ENCODE peak calls at places on chromosome 16, in five cellular contexts. One of them, this sample, is unnamed.

GRCh38 chr16:68093816-68094613 is 8.8 kb downstream of the NFATC3 start:
- DNase-seq in MM.1S: peak; percentile 24
- DNase-seq in AG04449: no peak
- DNase-seq in AG10803: peak; percentile 61
- DNase-seq in fibroblast of pulmonary artery: peak; percentile 54
- DNase-seq in this sample: peak; percentile 15

GRCh38 chr16:24820522-24820921 is 25.2 kb upstream of the SLC5A11 start:
- DNase-seq in MM.1S: no peak
- DNase-seq in AG04449: no peak
- DNase-seq in AG10803: peak; percentile 23
- DNase-seq in fibroblast of pulmonary artery: peak; percentile 35
- DNase-seq in this sample: no peak

GRCh38 chr16:25716186-25716585 is 24.4 kb downstream of the HS3ST4 start:
- DNase-seq in MM.1S: no peak
- DNase-seq in AG04449: no peak
- DNase-seq in AG10803: no peak
- DNase-seq in fibroblast of pulmonary artery: no peak
- DNase-seq in this sample: no peak

GRCh38 chr16:87762620-87763019 is 3.2 kb downstream of the KLHDC4 start:
- DNase-seq in MM.1S: no peak
- DNase-seq in AG04449: no peak
- DNase-seq in AG10803: no peak
- DNase-seq in fibroblast of pulmonary artery: no peak
- DNase-seq in this sample: no peak

GRCh38 chr16:89357460-89357859 is 132.9 kb downstream of the ANKRD11 start:
- DNase-seq in MM.1S: no peak
- DNase-seq in AG04449: no peak
- DNase-seq in AG10803: no peak
- DNase-seq in fibroblast of pulmonary artery: no peak
- DNase-seq in this sample: no peak

GRCh38 chr16:87635541-87636049 is 33.3 kb downstream of the JPH3 start:
- DNase-seq in MM.1S: peak; percentile 11
- DNase-seq in AG04449: no peak
- DNase-seq in AG10803: peak; percentile 33
- DNase-seq in fibroblast of pulmonary artery: peak; percentile 22
- DNase-seq in this sample: peak; percentile 10

GRCh38 chr16:35639233-35640205 is 2180.1 kb downstream of the TP53TG3F start:
- DNase-seq in MM.1S: no peak
- DNase-seq in AG04449: no peak
- DNase-seq in AG10803: no peak
- DNase-seq in fibroblast of pulmonary artery: no peak
- DNase-seq in this sample: no peak

GRCh38 chr16:86667035-86667434 is 88.7 kb downstream of the FOXL1 start:
- DNase-seq in MM.1S: no peak
- DNase-seq in AG04449: no peak
- DNase-seq in AG10803: peak; percentile 58
- DNase-seq in fibroblast of pulmonary artery: no peak
- DNase-seq in this sample: no peak

GRCh38 chr16:68089067-68089466 is 3.9 kb downstream of the NFATC3 start:
- DNase-seq in MM.1S: no peak
- DNase-seq in AG04449: no peak
- DNase-seq in AG10803: no peak
- DNase-seq in fibroblast of pulmonary artery: no peak
- DNase-seq in this sample: no peak

GRCh38 chr16:8763899-8764298 is 33.5 kb downstream of the TMEM186 start:
- DNase-seq in MM.1S: no peak
- DNase-seq in AG04449: no peak
- DNase-seq in AG10803: no peak
- DNase-seq in fibroblast of pulmonary artery: no peak
- DNase-seq in this sample: no peak

GRCh38 chr16:86287641-86288201 is 222.6 kb upstream of the FOXF1 start:
- DNase-seq in MM.1S: no peak
- DNase-seq in AG04449: no peak
- DNase-seq in AG10803: no peak
- DNase-seq in fibroblast of pulmonary artery: no peak
- DNase-seq in this sample: no peak

GRCh38 chr16:1743376-1744337 is 27.7 kb downstream of the NME3 start:
- DNase-seq in MM.1S: no peak
- DNase-seq in AG04449: no peak
- DNase-seq in AG10803: no peak
- DNase-seq in fibroblast of pulmonary artery: no peak
- DNase-seq in this sample: no peak

GRCh38 chr16:90008708-90009145 is 10.5 kb downstream of the DBNDD1 start:
- DNase-seq in MM.1S: no peak
- DNase-seq in AG04449: no peak
- DNase-seq in AG10803: no peak
- DNase-seq in fibroblast of pulmonary artery: no peak
- DNase-seq in this sample: no peak

GRCh38 chr16:2762711-2763110 is 10.3 kb downstream of the SRRM2 start:
- DNase-seq in MM.1S: no peak
- DNase-seq in AG04449: no peak
- DNase-seq in AG10803: no peak
- DNase-seq in fibroblast of pulmonary artery: no peak
- DNase-seq in this sample: no peak

GRCh38 chr16:77784441-77785356 is 3.7 kb upstream of the VAT1L start:
- DNase-seq in MM.1S: no peak
- DNase-seq in AG04449: no peak
- DNase-seq in AG10803: no peak
- DNase-seq in fibroblast of pulmonary artery: no peak
- DNase-seq in this sample: no peak
- TF ChIP-seq CTCF in MM.1S: peak; percentile 13
- TF ChIP-seq CTCF in AG04449: peak; percentile 35
- TF ChIP-seq CTCF in AG10803: peak; percentile 48
- TF ChIP-seq CTCF in fibroblast of pulmonary artery: peak; percentile 15
- TF ChIP-seq CTCF in this sample: peak; percentile 22

DNA sequence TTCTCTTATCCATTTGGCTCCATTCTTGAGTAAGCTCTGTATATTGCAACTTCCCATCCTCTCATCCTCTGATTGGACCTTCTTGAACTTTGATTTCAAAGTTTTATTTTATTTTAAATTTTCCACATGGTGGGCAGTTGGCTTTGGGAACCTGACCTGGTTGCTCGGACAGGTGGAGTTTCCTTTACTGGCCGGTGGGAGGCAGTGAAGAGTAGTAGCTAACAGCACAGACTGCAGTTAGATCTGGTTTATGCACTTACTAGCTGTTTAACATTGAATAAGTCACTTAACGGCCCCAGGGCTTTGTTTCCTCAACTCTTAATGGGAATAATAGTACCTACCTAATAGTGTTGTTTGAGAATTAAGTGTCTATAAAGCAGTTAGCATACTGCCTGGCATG is 92.8 kb downstream of the GPR139 start:
- DNase-seq in MM.1S: no peak
- DNase-seq in AG04449: no peak
- DNase-seq in AG10803: no peak
- DNase-seq in fibroblast of pulmonary artery: peak; percentile 10
- DNase-seq in this sample: no peak
- TF ChIP-seq CTCF in MM.1S: peak; percentile 32
- TF ChIP-seq CTCF in AG04449: no peak
- TF ChIP-seq CTCF in AG10803: peak; percentile 27
- TF ChIP-seq CTCF in fibroblast of pulmonary artery: peak; percentile 42
- TF ChIP-seq CTCF in this sample: peak; percentile 30

DNA sequence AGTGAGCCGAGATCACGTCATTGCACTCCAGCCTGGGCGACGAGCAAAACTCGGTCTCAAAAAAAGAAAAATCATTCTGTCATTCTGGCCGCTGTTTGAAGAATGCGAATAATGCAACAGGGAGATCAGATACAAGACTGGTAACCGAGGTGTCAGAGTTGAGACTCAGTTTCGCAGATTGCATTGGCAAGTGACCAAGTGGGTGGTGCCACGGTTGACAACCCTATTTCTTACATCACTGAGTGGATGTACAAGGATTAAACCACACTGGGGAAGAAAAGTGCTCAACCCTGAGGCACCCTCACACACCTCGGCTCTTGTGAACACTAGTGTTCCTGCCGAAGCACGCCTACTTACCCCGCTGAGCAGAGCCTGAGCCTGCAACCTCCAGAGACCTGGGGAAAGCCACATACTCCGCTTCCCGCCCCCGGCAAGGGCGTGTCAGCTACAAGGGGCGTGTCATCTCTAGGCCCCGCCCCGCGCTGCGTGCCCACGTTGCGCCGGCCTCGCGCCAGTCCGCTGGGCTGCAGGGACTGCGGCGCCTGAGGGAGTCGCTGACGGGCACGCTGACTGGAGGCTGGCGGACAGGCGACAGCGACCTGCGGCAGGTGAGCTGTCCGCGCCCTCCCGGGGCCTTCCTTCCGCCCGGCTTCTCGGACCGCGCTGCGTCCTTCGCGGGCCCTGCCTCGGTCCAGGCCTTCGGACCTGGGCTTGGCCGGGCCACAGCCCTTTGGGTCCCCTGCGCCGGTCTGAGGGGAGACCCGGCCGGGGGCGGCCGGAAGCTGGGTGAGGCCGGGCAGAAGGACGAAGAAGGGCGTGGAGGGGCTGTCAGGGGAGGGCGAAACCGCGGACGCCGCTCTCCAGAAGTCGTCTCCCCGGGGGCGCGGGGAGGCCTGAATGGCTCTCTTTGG is at the start of gene HMOX2:
- DNase-seq in MM.1S: peak; percentile 95
- DNase-seq in AG04449: no peak
- DNase-seq in AG10803: peak; percentile 87
- DNase-seq in fibroblast of pulmonary artery: peak; percentile 91
- DNase-seq in this sample: peak; percentile 71
- TF ChIP-seq CTCF in MM.1S: peak; percentile 54
- TF ChIP-seq CTCF in AG04449: peak; percentile 74
- TF ChIP-seq CTCF in AG10803: peak; percentile 40
- TF ChIP-seq CTCF in fibroblast of pulmonary artery: peak; percentile 13
- TF ChIP-seq CTCF in this sample: no peak

GRCh38 chr16:50902457-50902856 is 160.6 kb downstream of the CYLD start:
- DNase-seq in MM.1S: no peak
- DNase-seq in AG04449: no peak
- DNase-seq in AG10803: no peak
- DNase-seq in fibroblast of pulmonary artery: no peak
- DNase-seq in this sample: no peak
- TF ChIP-seq CTCF in MM.1S: no peak
- TF ChIP-seq CTCF in AG04449: no peak
- TF ChIP-seq CTCF in AG10803: no peak
- TF ChIP-seq CTCF in fibroblast of pulmonary artery: no peak
- TF ChIP-seq CTCF in this sample: no peak

DNA sequence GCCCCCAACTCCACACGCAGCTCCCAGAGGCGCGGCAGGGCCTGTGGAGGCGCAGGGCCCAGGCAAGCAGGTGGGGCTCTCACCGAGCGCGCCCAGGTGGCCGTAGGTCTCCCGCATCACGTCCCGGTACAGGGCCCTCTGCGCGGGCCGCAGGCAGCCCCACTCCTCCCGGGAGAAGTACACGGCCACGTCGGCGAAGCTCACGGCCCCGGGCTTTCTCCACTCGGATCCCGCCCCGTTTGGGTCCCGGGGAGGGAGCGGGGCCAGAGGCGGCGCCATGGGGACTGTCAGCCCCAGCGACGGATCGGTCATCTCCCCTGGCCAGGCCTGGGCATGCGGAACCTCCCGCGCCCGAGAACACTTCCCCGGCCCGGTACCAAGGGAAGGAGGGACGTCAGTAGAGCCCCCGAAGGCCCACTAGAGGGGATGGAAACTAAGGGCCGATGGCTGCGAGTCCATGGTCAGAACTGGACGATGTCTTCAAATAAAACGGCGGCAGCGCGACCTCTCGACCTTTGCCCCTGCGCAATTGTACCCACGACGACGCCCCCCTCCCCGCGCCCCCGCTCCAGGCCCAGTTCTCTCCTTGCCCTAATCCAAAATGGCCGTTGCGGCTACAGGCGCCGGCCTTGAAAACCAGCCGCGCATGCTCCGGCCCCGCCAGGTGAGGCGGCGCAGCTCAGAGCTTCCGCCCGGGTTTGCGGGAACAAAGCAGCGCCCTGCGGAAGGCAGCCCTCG is at the start of gene ZNF747:
- DNase-seq in MM.1S: peak; percentile 92
- DNase-seq in AG04449: no peak
- DNase-seq in AG10803: peak; percentile 77
- DNase-seq in fibroblast of pulmonary artery: peak; percentile 77
- DNase-seq in this sample: peak; percentile 61
- TF ChIP-seq CTCF in MM.1S: peak; percentile 12
- TF ChIP-seq CTCF in AG04449: no peak
- TF ChIP-seq CTCF in AG10803: no peak
- TF ChIP-seq CTCF in fibroblast of pulmonary artery: no peak
- TF ChIP-seq CTCF in this sample: no peak

DNA sequence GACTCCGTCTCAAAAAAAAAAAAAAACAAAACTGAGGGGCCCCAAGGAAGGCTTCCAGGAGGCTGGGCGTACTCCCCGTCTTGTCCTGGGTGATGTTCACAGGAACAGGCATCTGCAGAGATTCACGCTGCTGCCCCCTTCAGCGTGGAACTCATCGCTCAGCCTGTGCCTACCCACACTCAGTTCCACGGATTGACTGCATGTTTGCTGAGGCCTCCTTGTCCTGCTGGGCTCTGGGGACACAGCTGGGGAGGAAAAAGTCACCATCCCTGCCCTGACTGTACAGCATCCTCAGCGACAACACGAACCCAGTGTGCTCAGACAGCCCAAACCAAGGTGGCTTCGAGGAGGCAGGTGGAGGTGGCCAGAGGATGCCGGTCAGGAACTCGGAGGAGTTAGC is 12.9 kb upstream of the OSGIN1 start:
- DNase-seq in MM.1S: no peak
- DNase-seq in AG04449: no peak
- DNase-seq in AG10803: no peak
- DNase-seq in fibroblast of pulmonary artery: no peak
- DNase-seq in this sample: no peak
- TF ChIP-seq CTCF in MM.1S: no peak
- TF ChIP-seq CTCF in AG04449: no peak
- TF ChIP-seq CTCF in AG10803: no peak
- TF ChIP-seq CTCF in fibroblast of pulmonary artery: no peak
- TF ChIP-seq CTCF in this sample: no peak

DNA sequence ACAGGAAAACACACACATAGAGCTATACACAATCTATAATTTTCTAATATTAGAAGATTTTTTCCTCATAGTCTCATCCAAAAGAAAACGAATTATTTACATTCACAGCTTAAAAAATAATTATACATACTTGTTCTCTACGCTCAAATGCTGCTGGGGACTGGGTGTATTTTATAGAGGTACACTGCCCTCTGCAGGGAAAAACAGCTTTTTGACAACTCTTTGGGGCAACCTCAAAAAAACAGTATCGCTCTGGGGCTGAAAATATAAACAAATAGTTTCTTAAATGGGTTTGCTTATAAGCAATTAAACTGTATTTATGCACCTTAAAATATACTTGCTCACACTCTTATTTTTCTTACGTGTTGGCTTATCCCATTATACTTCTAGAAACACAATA is 261.8 kb upstream of the PSMD7 start:
- DNase-seq in MM.1S: no peak
- DNase-seq in AG04449: no peak
- DNase-seq in AG10803: peak; percentile 26
- DNase-seq in fibroblast of pulmonary artery: peak; percentile 28
- DNase-seq in this sample: no peak
- TF ChIP-seq CTCF in MM.1S: no peak
- TF ChIP-seq CTCF in AG04449: no peak
- TF ChIP-seq CTCF in AG10803: peak; percentile 55
- TF ChIP-seq CTCF in fibroblast of pulmonary artery: peak; percentile 40
- TF ChIP-seq CTCF in this sample: peak; percentile 30

DNA sequence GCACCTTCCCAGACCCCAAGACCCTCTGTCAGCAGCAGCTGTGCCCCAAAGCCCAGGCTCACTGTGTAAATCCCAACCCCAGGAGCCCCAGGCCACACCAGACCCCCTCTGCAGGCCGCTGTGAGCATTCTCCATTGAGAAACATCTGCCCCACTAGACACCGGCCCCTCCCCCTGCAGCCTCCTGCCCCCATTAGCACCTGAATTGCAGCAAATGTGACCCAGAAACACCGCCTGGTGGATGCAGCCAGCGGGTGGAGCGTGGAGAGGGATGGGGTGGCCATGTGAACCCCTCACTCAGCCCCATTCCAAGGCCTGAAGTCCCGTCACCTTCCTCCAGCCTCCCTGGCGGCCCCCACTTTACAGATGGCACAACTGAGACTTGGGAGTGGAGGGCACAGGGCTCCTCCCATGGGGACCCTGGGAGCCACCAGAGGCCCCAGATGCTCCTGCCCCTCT is 2.2 kb downstream of the UBALD1 start:
- DNase-seq in MM.1S: no peak
- DNase-seq in AG04449: no peak
- DNase-seq in AG10803: no peak
- DNase-seq in fibroblast of pulmonary artery: no peak
- DNase-seq in this sample: no peak
- TF ChIP-seq CTCF in MM.1S: no peak
- TF ChIP-seq CTCF in AG04449: no peak
- TF ChIP-seq CTCF in AG10803: peak; percentile 3
- TF ChIP-seq CTCF in fibroblast of pulmonary artery: no peak
- TF ChIP-seq CTCF in this sample: no peak

This sample was measured in astrocyte.